ENCODE peak calls at places on chromosomes 12 and 14, in five cellular contexts. H is choroid plexus epithelial cell, C is D341Med, Z is fibroblast of the aortic adventitia, L is neural crest cell. G is an unnamed sample.

GRCh38 chr12:6460751-6461371 is 9.0 kb downstream of the TAPBPL start:
- DNase-seq in H (no peak), C (no peak), Z (no peak), L (no peak), G (no peak)

GRCh38 chr12:6053541-6053940 is 70.9 kb downstream of the VWF start:
- DNase-seq in H (peak), C (no peak), Z (peak), L (no peak), G (no peak)

GRCh38 chr14:77212933-77213656 is 31.5 kb downstream of the TMEM63C start:
- DNase-seq in H (peak), C (peak), Z (peak), L (peak), G (peak)

GRCh38 chr14:102238131-102238530 is 66.8 kb downstream of the MOK start:
- DNase-seq in H (no peak), C (no peak), Z (no peak), L (no peak), G (no peak)

GRCh38 chr12:88706286-88706685 is 126.0 kb upstream of the KITLG start:
- DNase-seq in H (no peak), C (no peak), Z (peak), L (no peak), G (no peak)

GRCh38 chr12:107514887-107515445 is 170.6 kb upstream of the PWP1 start:
- DNase-seq in H (peak), C (no peak), Z (peak), L (no peak), G (no peak)

GRCh38 chr14:104973215-104974145 is 4.7 kb downstream of the AHNAK2 start:
- DNase-seq in H (peak), C (no peak), Z (peak), L (no peak), G (no peak)

GRCh38 chr12:45681469-45681868 is 48.0 kb upstream of the ARID2 start:
- DNase-seq in H (no peak), C (no peak), Z (no peak), L (no peak), G (no peak)

GRCh38 chr14:43754838-43755237 is 752.2 kb downstream of the FSCB start:
- DNase-seq in H (no peak), C (no peak), Z (no peak), L (no peak), G (no peak)

GRCh38 chr14:26841920-26842741 is 244.3 kb upstream of the NOVA1 start:
- DNase-seq in H (peak), C (no peak), Z (peak), L (no peak), G (no peak)

GRCh38 chr12:118853634-118854033 is 127.7 kb upstream of the SRRM4 start:
- DNase-seq in H (no peak), C (no peak), Z (no peak), L (no peak), G (no peak)

G was measured in cerebellum.